ENCODE peak calls at places on chromosomes 12 and 14, in six cellular contexts. One of them, this sample, is unnamed.

GRCh38 chr12:116076399-116076798 is 201.1 kb downstream of the MED13L start:
- DNase-seq in H9: no peak
- DNase-seq in IMR-90: no peak
- DNase-seq in mesenchymal stem cell: no peak
- DNase-seq in H1: no peak
- DNase-seq in neuronal stem cell: no peak
- DNase-seq in this sample: no peak

GRCh38 chr14:31881531-31882310 is 195.4 kb upstream of the ARHGAP5 start:
- DNase-seq in H1: no peak
- DNase-seq in IMR-90: peak; percentile 28
- DNase-seq in H9: no peak
- DNase-seq in neuronal stem cell: no peak
- DNase-seq in mesenchymal stem cell: no peak
- DNase-seq in this sample: no peak

GRCh38 chr12:51752490-51752889 is 96.0 kb downstream of the FIGNL2 start:
- DNase-seq in H9: no peak
- DNase-seq in H1: no peak
- DNase-seq in neuronal stem cell: peak; percentile 20
- DNase-seq in mesenchymal stem cell: peak; percentile 88
- DNase-seq in IMR-90: peak; percentile 94
- DNase-seq in this sample: peak; percentile 9

GRCh38 chr12:11545438-11546330 is 103.8 kb upstream of the ETV6 start:
- DNase-seq in IMR-90: no peak
- DNase-seq in mesenchymal stem cell: no peak
- DNase-seq in H9: no peak
- DNase-seq in H1: no peak
- DNase-seq in neuronal stem cell: no peak
- DNase-seq in this sample: peak; percentile 58

GRCh38 chr12:45757172-45757571 is 27.7 kb downstream of the ARID2 start:
- DNase-seq in neuronal stem cell: no peak
- DNase-seq in IMR-90: no peak
- DNase-seq in mesenchymal stem cell: peak; percentile 16
- DNase-seq in H1: no peak
- DNase-seq in H9: no peak
- DNase-seq in this sample: no peak

GRCh38 chr14:37034410-37035285 is 137.8 kb downstream of the SLC25A21 start:
- DNase-seq in H9: no peak
- DNase-seq in H1: no peak
- DNase-seq in mesenchymal stem cell: no peak
- DNase-seq in IMR-90: peak; percentile 20
- DNase-seq in neuronal stem cell: no peak
- DNase-seq in this sample: no peak

GRCh38 chr14:21227981-21228380 is 41.3 kb downstream of the HNRNPC start:
- DNase-seq in H9: no peak
- DNase-seq in mesenchymal stem cell: no peak
- DNase-seq in IMR-90: no peak
- DNase-seq in neuronal stem cell: no peak
- DNase-seq in H1: no peak
- DNase-seq in this sample: no peak

GRCh38 chr14:89466939-89467338 is 49.9 kb upstream of the FOXN3 start:
- DNase-seq in H9: no peak
- DNase-seq in mesenchymal stem cell: no peak
- DNase-seq in neuronal stem cell: no peak
- DNase-seq in IMR-90: peak; percentile 22
- DNase-seq in H1: no peak
- DNase-seq in this sample: no peak

GRCh38 chr12:104435175-104435574 is 21.6 kb upstream of the CHST11 start:
- DNase-seq in mesenchymal stem cell: no peak
- DNase-seq in neuronal stem cell: no peak
- DNase-seq in H9: no peak
- DNase-seq in IMR-90: no peak
- DNase-seq in H1: no peak
- DNase-seq in this sample: no peak

GRCh38 chr14:41457393-41457792 is 149.3 kb upstream of the LRFN5 start:
- DNase-seq in neuronal stem cell: no peak
- DNase-seq in IMR-90: no peak
- DNase-seq in mesenchymal stem cell: peak; percentile 3
- DNase-seq in H9: no peak
- DNase-seq in H1: no peak
- DNase-seq in this sample: no peak

GRCh38 chr12:92295523-92295922 is 149.9 kb upstream of the BTG1 start:
- DNase-seq in H9: no peak
- DNase-seq in IMR-90: peak; percentile 79
- DNase-seq in mesenchymal stem cell: peak; percentile 44
- DNase-seq in neuronal stem cell: no peak
- DNase-seq in H1: no peak
- DNase-seq in this sample: peak; percentile 45

GRCh38 chr12:91990525-91990924 is 155.1 kb downstream of the BTG1 start:
- DNase-seq in neuronal stem cell: no peak
- DNase-seq in H9: no peak
- DNase-seq in H1: no peak
- DNase-seq in IMR-90: peak; percentile 63
- DNase-seq in mesenchymal stem cell: no peak
- DNase-seq in this sample: no peak

GRCh38 chr12:30146561-30146960 is 362.8 kb upstream of the TMTC1 start:
- DNase-seq in H9: no peak
- DNase-seq in IMR-90: no peak
- DNase-seq in neuronal stem cell: no peak
- DNase-seq in H1: no peak
- DNase-seq in mesenchymal stem cell: no peak
- DNase-seq in this sample: no peak

GRCh38 chr12:52241205-52241842 is 8.3 kb downstream of the KRT7 start:
- DNase-seq in mesenchymal stem cell: peak; percentile 39
- DNase-seq in IMR-90: peak; percentile 39
- DNase-seq in H1: no peak
- DNase-seq in H9: no peak
- DNase-seq in neuronal stem cell: no peak
- DNase-seq in this sample: no peak

GRCh38 chr12:62860501-62861156 is 74.3 kb downstream of the PPM1H start:
- DNase-seq in H9: no peak
- DNase-seq in H1: no peak
- DNase-seq in IMR-90: peak; percentile 43
- DNase-seq in mesenchymal stem cell: no peak
- DNase-seq in neuronal stem cell: no peak
- DNase-seq in this sample: no peak

GRCh38 chr12:30794591-30795409 is 40.0 kb upstream of the CAPRIN2 start:
- DNase-seq in H1: peak; percentile 59
- DNase-seq in neuronal stem cell: peak; percentile 23
- DNase-seq in IMR-90: peak; percentile 85
- DNase-seq in H9: peak; percentile 90
- DNase-seq in mesenchymal stem cell: peak; percentile 81
- DNase-seq in this sample: peak; percentile 99

GRCh38 chr12:103470664-103471063 is 25.1 kb downstream of the C12orf42 start:
- DNase-seq in mesenchymal stem cell: no peak
- DNase-seq in H1: no peak
- DNase-seq in neuronal stem cell: no peak
- DNase-seq in H9: no peak
- DNase-seq in IMR-90: no peak
- DNase-seq in this sample: peak; percentile 7

GRCh38 chr14:25800841-25801240 is 750.9 kb upstream of the STXBP6 start:
- DNase-seq in IMR-90: no peak
- DNase-seq in H9: no peak
- DNase-seq in mesenchymal stem cell: no peak
- DNase-seq in neuronal stem cell: no peak
- DNase-seq in H1: no peak
- DNase-seq in this sample: no peak

GRCh38 chr14:22561661-22562579 is 27.1 kb downstream of the DAD1 start:
- DNase-seq in IMR-90: no peak
- DNase-seq in H1: no peak
- DNase-seq in mesenchymal stem cell: no peak
- DNase-seq in H9: no peak
- DNase-seq in neuronal stem cell: no peak
- DNase-seq in this sample: peak; percentile 72

GRCh38 chr14:75718199-75718598 is 57.2 kb downstream of the TTLL5 start:
- DNase-seq in H9: no peak
- DNase-seq in mesenchymal stem cell: no peak
- DNase-seq in IMR-90: no peak
- DNase-seq in H1: no peak
- DNase-seq in neuronal stem cell: no peak
- DNase-seq in this sample: no peak

GRCh38 chr14:26394114-26394855 is 203.5 kb downstream of the NOVA1 start:
- DNase-seq in IMR-90: peak; percentile 12
- DNase-seq in neuronal stem cell: peak; percentile 9
- DNase-seq in mesenchymal stem cell: peak; percentile 8
- DNase-seq in H9: peak; percentile 34
- DNase-seq in H1: no peak
- DNase-seq in this sample: peak; percentile 87

GRCh38 chr14:86372402-86372801 is 842.5 kb downstream of the FLRT2 start:
- DNase-seq in neuronal stem cell: no peak
- DNase-seq in H9: no peak
- DNase-seq in IMR-90: no peak
- DNase-seq in mesenchymal stem cell: no peak
- DNase-seq in H1: no peak
- DNase-seq in this sample: no peak

GRCh38 chr12:26017484-26018211 is 59.2 kb downstream of the RASSF8 start:
- DNase-seq in H1: no peak
- DNase-seq in H9: peak; percentile 82
- DNase-seq in neuronal stem cell: peak; percentile 60
- DNase-seq in IMR-90: peak; percentile 36
- DNase-seq in mesenchymal stem cell: peak; percentile 45
- DNase-seq in this sample: peak; percentile 88

GRCh38 chr12:13125996-13126395 is 22.5 kb upstream of the GSG1 start:
- DNase-seq in neuronal stem cell: no peak
- DNase-seq in H1: no peak
- DNase-seq in IMR-90: no peak
- DNase-seq in mesenchymal stem cell: no peak
- DNase-seq in H9: no peak
- DNase-seq in this sample: no peak
- H3K4ac ChIP-seq in neuronal stem cell: no peak overlapping the region
- H3K4ac ChIP-seq in H1: no peak overlapping the region
- H3K4ac ChIP-seq in IMR-90: no peak overlapping the region
- H3K4ac ChIP-seq in mesenchymal stem cell: no peak overlapping the region
- H3K4ac ChIP-seq in H9: no peak overlapping the region
- H3K4ac ChIP-seq in this sample: no peak overlapping the region

GRCh38 chr12:6069452-6070093 is 54.9 kb downstream of the VWF start:
- DNase-seq in H9: no peak
- DNase-seq in H1: no peak
- DNase-seq in neuronal stem cell: no peak
- DNase-seq in mesenchymal stem cell: peak; percentile 89
- DNase-seq in IMR-90: peak; percentile 96
- DNase-seq in this sample: no peak
- H3K79me1 ChIP-seq in H9: no peaks in the 10 kb centered on the region
- H3K79me1 ChIP-seq in H1: no peaks in the 10 kb centered on the region
- H3K79me1 ChIP-seq in neuronal stem cell: no peaks in the 10 kb centered on the region
- H3K79me1 ChIP-seq in mesenchymal stem cell: no peaks in the 10 kb centered on the region
- H3K79me1 ChIP-seq in IMR-90: no peaks in the 10 kb centered on the region
- H3K79me1 ChIP-seq in this sample: no peaks in the 10 kb centered on the region

GRCh38 chr14:61476105-61476736 is 154.8 kb downstream of the PRKCH start:
- DNase-seq in IMR-90: no peak
- DNase-seq in H1: no peak
- DNase-seq in H9: no peak
- DNase-seq in neuronal stem cell: no peak
- DNase-seq in mesenchymal stem cell: no peak
- DNase-seq in this sample: no peak

GRCh38 chr14:61472801-61473376 is 151.5 kb downstream of the PRKCH start:
- DNase-seq in IMR-90: peak; percentile 24
- DNase-seq in neuronal stem cell: no peak
- DNase-seq in mesenchymal stem cell: peak; percentile 50
- DNase-seq in H9: no peak
- DNase-seq in H1: no peak
- DNase-seq in this sample: no peak

GRCh38 chr14:61475316-61475715 is 153.9 kb downstream of the PRKCH start:
- DNase-seq in H9: no peak
- DNase-seq in mesenchymal stem cell: peak; percentile 75
- DNase-seq in IMR-90: peak; percentile 84
- DNase-seq in neuronal stem cell: peak; percentile 37
- DNase-seq in H1: no peak
- DNase-seq in this sample: peak; percentile 65

GRCh38 chr14:61474021-61474420 is 152.6 kb downstream of the PRKCH start:
- DNase-seq in neuronal stem cell: no peak
- DNase-seq in H1: no peak
- DNase-seq in IMR-90: no peak
- DNase-seq in H9: no peak
- DNase-seq in mesenchymal stem cell: no peak
- DNase-seq in this sample: no peak

DNA sequence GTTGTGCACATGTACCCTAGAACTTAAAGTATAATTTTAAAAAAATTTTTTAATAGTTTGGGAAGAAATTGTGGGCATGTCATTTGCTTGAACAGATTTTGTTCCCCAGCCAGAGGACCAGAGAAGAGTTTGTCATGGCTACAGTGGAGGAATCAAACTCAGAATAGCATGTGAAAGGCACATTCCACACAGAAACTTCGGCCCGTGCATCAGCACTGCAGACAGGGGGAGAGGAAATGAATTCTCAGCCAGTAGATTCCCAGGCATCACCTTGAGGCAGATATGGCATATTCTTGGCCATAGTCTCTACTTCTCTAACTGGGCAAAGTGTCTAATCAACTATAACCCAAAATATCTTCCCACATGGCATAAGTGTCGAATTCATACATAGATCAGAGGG is 153.3 kb downstream of the PRKCH start:
- DNase-seq in mesenchymal stem cell: no peak
- DNase-seq in neuronal stem cell: no peak
- DNase-seq in H1: no peak
- DNase-seq in IMR-90: no peak
- DNase-seq in H9: no peak
- DNase-seq in this sample: no peak
- H2AK5ac ChIP-seq in mesenchymal stem cell: peak overlapping the region; percentile 97
- H2AK5ac ChIP-seq in neuronal stem cell: no peak overlapping the region
- H2AK5ac ChIP-seq in H1: no peak overlapping the region
- H2AK5ac ChIP-seq in IMR-90: peak overlapping the region; percentile 80
- H2AK5ac ChIP-seq in H9: no peak overlapping the region
- H2AK5ac ChIP-seq in this sample: no peak overlapping the region

GRCh38 chr14:68944162-68944561 is 34.9 kb downstream of the ACTN1 start:
- DNase-seq in neuronal stem cell: no peak
- DNase-seq in H1: no peak
- DNase-seq in IMR-90: no peak
- DNase-seq in H9: no peak
- DNase-seq in mesenchymal stem cell: no peak
- DNase-seq in this sample: no peak
- H3K4ac ChIP-seq in neuronal stem cell: no peak overlapping the region
- H3K4ac ChIP-seq in H1: no peak overlapping the region
- H3K4ac ChIP-seq in IMR-90: no peak overlapping the region
- H3K4ac ChIP-seq in H9: no peak overlapping the region
- H3K4ac ChIP-seq in mesenchymal stem cell: no peak overlapping the region
- H3K4ac ChIP-seq in this sample: no peak overlapping the region

This sample was measured in mesendoderm.